ENCODE peak calls at places on chromosomes 3 and 15, in five cellular contexts. One of them, this sample, is unnamed.

GRCh38 chr3:55484741-55485207 is 2.3 kb downstream of the WNT5A start:
- DNase-seq in C1 segment of cervical spinal cord: no peak
- DNase-seq in NCI-H1694: no peak
- DNase-seq in HEK293T: no peak
- DNase-seq in HT1080: no peak
- DNase-seq in this sample: no peak

GRCh38 chr3:192917508-192918274 is at the start of gene MB21D2:
- DNase-seq in C1 segment of cervical spinal cord: peak
- DNase-seq in NCI-H1694: peak
- DNase-seq in HEK293T: peak
- DNase-seq in HT1080: peak
- DNase-seq in this sample: no peak

GRCh38 chr3:64046527-64046926 is 23.2 kb upstream of the PSMD6 start:
- DNase-seq in C1 segment of cervical spinal cord: no peak
- DNase-seq in NCI-H1694: no peak
- DNase-seq in HEK293T: no peak
- DNase-seq in HT1080: no peak
- DNase-seq in this sample: no peak

GRCh38 chr15:25061808-25062550 is 107.2 kb downstream of the SNRPN start:
- DNase-seq in C1 segment of cervical spinal cord: no peak
- DNase-seq in NCI-H1694: no peak
- DNase-seq in HEK293T: no peak
- DNase-seq in HT1080: no peak
- DNase-seq in this sample: no peak

GRCh38 chr3:129161860-129162271 is 1.0 kb upstream of the ISY1 start:
- DNase-seq in C1 segment of cervical spinal cord: no peak
- DNase-seq in NCI-H1694: no peak
- DNase-seq in HEK293T: peak
- DNase-seq in HT1080: peak
- DNase-seq in this sample: peak

GRCh38 chr15:48498828-48499227 is 146.7 kb downstream of the FBN1 start:
- DNase-seq in C1 segment of cervical spinal cord: no peak
- DNase-seq in NCI-H1694: no peak
- DNase-seq in HEK293T: no peak
- DNase-seq in HT1080: no peak
- DNase-seq in this sample: no peak

GRCh38 chr15:74444106-74445062 is 10.6 kb upstream of the SEMA7A start:
- DNase-seq in C1 segment of cervical spinal cord: no peak
- DNase-seq in NCI-H1694: no peak
- DNase-seq in HEK293T: no peak
- DNase-seq in HT1080: no peak
- DNase-seq in this sample: no peak

GRCh38 chr15:82710926-82711490 is 1.3 kb upstream of the AP3B2 start:
- DNase-seq in C1 segment of cervical spinal cord: no peak
- DNase-seq in NCI-H1694: no peak
- DNase-seq in HEK293T: no peak
- DNase-seq in HT1080: no peak
- DNase-seq in this sample: no peak

GRCh38 chr3:160754855-160755747 is 930 bp upstream of the PPM1L start:
- DNase-seq in C1 segment of cervical spinal cord: peak
- DNase-seq in NCI-H1694: peak
- DNase-seq in HEK293T: peak
- DNase-seq in HT1080: peak
- DNase-seq in this sample: peak

GRCh38 chr3:11331101-11331500 is 58.9 kb downstream of the ATG7 start:
- DNase-seq in C1 segment of cervical spinal cord: no peak
- DNase-seq in NCI-H1694: no peak
- DNase-seq in HEK293T: no peak
- DNase-seq in HT1080: peak
- DNase-seq in this sample: no peak